ENCODE peak calls at places on chromosomes 11 and 22, in six cellular contexts. One of them, this sample, is unnamed.
A peak's percentile ranks its signal among the peaks of the same experiment; 100 is the strongest.

GRCh38 chr11:69130586-69131566 is 24.9 kb upstream of the SMIM38 start:
- DNase-seq in BJ: no peak
- DNase-seq in uterus: no peak
- DNase-seq in endodermal cell: peak; percentile 62
- DNase-seq in choroid plexus epithelial cell: peak; percentile 17
- DNase-seq in GM12865: no peak
- DNase-seq in this sample: no peak

GRCh38 chr11:107563702-107564101 is 1.8 kb downstream of the ALKBH8 start:
- DNase-seq in BJ: no peak
- DNase-seq in GM12865: peak; percentile 64
- DNase-seq in uterus: peak; percentile 28
- DNase-seq in endodermal cell: peak; percentile 54
- DNase-seq in choroid plexus epithelial cell: peak; percentile 75
- DNase-seq in this sample: no peak

GRCh38 chr11:57085604-57086003 is 96.1 kb upstream of the LRRC55 start:
- DNase-seq in choroid plexus epithelial cell: no peak
- DNase-seq in uterus: no peak
- DNase-seq in GM12865: no peak
- DNase-seq in endodermal cell: no peak
- DNase-seq in BJ: no peak
- DNase-seq in this sample: no peak

GRCh38 chr22:37303821-37304274 is 21.5 kb downstream of the CYTH4 start:
- DNase-seq in endodermal cell: no peak
- DNase-seq in choroid plexus epithelial cell: peak; percentile 91
- DNase-seq in uterus: no peak
- DNase-seq in BJ: peak; percentile 58
- DNase-seq in GM12865: no peak
- DNase-seq in this sample: peak; percentile 64

GRCh38 chr11:2434008-2434407 is 10.3 kb downstream of the TRPM5 start:
- DNase-seq in choroid plexus epithelial cell: no peak
- DNase-seq in endodermal cell: no peak
- DNase-seq in uterus: no peak
- DNase-seq in GM12865: no peak
- DNase-seq in BJ: no peak
- DNase-seq in this sample: no peak

GRCh38 chr11:86978247-86978646 is 23.1 kb upstream of the FZD4 start:
- DNase-seq in endodermal cell: no peak
- DNase-seq in uterus: no peak
- DNase-seq in BJ: no peak
- DNase-seq in GM12865: no peak
- DNase-seq in choroid plexus epithelial cell: peak; percentile 57
- DNase-seq in this sample: no peak

GRCh38 chr11:67409781-67410368 is 5.6 kb upstream of the CARNS1 start:
- DNase-seq in uterus: no peak
- DNase-seq in choroid plexus epithelial cell: no peak
- DNase-seq in endodermal cell: peak; percentile 94
- DNase-seq in BJ: no peak
- DNase-seq in GM12865: peak; percentile 78
- DNase-seq in this sample: no peak

GRCh38 chr11:122861631-122862030 is 20.9 kb upstream of the JHY start:
- DNase-seq in uterus: no peak
- DNase-seq in endodermal cell: no peak
- DNase-seq in GM12865: no peak
- DNase-seq in choroid plexus epithelial cell: no peak
- DNase-seq in BJ: no peak
- DNase-seq in this sample: no peak

GRCh38 chr11:46914363-46914762 is 4.0 kb downstream of the LRP4 start:
- DNase-seq in choroid plexus epithelial cell: peak; percentile 25
- DNase-seq in endodermal cell: no peak
- DNase-seq in uterus: no peak
- DNase-seq in BJ: peak; percentile 24
- DNase-seq in GM12865: no peak
- DNase-seq in this sample: no peak

DNA sequence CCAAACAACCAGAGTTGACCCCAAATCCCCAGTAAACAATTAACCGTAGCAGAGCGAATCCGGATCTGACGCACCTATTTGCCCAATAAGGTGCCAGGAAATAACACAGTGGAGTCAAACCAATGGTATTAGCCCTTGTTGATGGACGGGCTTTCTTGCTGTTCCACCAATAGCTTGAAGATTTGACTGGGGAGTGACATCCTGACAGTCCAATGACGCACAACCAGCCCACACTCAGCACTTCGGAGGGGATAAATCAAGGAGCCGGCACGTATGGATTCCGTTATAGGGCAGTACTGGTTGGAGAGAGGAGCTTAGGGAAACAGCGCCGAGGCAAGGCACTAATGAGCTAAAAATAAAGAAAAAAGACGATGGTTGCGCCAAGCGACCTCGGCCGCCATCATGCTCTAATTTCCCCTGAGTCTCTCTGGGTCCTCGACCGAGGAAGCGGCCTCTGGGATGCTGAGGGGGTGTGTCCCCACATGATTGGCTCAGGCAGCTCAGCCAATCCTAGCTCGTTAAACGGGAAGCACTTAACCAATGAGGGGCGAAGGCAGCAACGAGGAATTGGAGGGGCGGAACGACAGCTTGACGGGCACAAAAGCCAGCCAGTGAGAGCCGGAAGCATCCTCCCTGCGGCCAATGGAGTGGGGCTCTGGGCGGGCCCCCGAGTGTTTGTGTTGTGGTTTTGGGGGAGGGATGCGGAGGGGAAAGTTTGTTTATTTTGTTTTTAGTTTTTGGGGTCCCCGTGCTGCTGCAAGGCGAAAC is 49.5 kb downstream of the FAM83F start:
- DNase-seq in BJ: peak; percentile 96
- DNase-seq in endodermal cell: peak; percentile 99
- DNase-seq in uterus: peak; percentile 99
- DNase-seq in choroid plexus epithelial cell: peak; percentile 100
- DNase-seq in GM12865: peak; percentile 100
- DNase-seq in this sample: peak; percentile 99
- TF ChIP-seq CTCF in BJ: no peak
- TF ChIP-seq CTCF in endodermal cell: no peak
- TF ChIP-seq CTCF in uterus: no peak
- TF ChIP-seq CTCF in choroid plexus epithelial cell: no peak
- TF ChIP-seq CTCF in GM12865: no peak
- TF ChIP-seq CTCF in this sample: no peak

GRCh38 chr11:74460481-74461154 is 6.7 kb downstream of the KCNE3 start:
- DNase-seq in BJ: no peak
- DNase-seq in choroid plexus epithelial cell: peak; percentile 72
- DNase-seq in endodermal cell: no peak
- DNase-seq in GM12865: no peak
- DNase-seq in uterus: no peak
- DNase-seq in this sample: no peak

GRCh38 chr11:74463216-74463615 is 4.1 kb downstream of the KCNE3 start:
- DNase-seq in endodermal cell: peak; percentile 29
- DNase-seq in choroid plexus epithelial cell: no peak
- DNase-seq in GM12865: no peak
- DNase-seq in BJ: no peak
- DNase-seq in uterus: no peak
- DNase-seq in this sample: no peak

GRCh38 chr11:74460065-74460464 is 7.3 kb downstream of the KCNE3 start:
- DNase-seq in BJ: no peak
- DNase-seq in endodermal cell: no peak
- DNase-seq in GM12865: no peak
- DNase-seq in choroid plexus epithelial cell: no peak
- DNase-seq in uterus: no peak
- DNase-seq in this sample: no peak

GRCh38 chr11:74462631-74463030 is 4.7 kb downstream of the KCNE3 start:
- DNase-seq in endodermal cell: peak; percentile 9
- DNase-seq in choroid plexus epithelial cell: no peak
- DNase-seq in BJ: no peak
- DNase-seq in uterus: no peak
- DNase-seq in GM12865: no peak
- DNase-seq in this sample: no peak

DNA sequence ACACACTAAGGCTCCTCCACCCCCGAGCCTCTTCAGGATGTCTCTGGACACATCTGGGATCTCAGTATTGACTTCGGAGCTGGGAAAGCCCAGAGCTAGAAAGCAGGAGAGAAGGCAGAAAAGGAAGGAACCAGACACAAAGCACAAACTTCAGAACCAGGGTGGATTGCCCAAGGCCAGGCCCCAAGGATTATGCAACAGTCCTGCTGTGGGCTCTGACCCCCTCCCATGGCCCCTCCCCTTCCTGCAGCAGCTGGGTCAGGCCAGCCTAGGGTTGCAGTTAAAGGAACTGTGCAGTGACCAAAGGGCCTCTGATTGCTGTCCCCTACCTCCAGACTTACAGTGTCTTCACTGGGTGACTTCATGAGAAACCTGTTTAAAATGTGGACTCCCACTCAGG is 5.3 kb downstream of the KCNE3 start:
- DNase-seq in BJ: no peak
- DNase-seq in endodermal cell: peak; percentile 65
- DNase-seq in uterus: peak; percentile 80
- DNase-seq in choroid plexus epithelial cell: peak; percentile 78
- DNase-seq in GM12865: no peak
- DNase-seq in this sample: no peak
- H3K4me3 ChIP-seq in BJ: no peak overlapping the region
- H3K4me3 ChIP-seq in endodermal cell: no peak overlapping the region
- H3K4me3 ChIP-seq in uterus: no peak overlapping the region
- H3K4me3 ChIP-seq in choroid plexus epithelial cell: peak overlapping the region; percentile 37
- H3K4me3 ChIP-seq in GM12865: no peak overlapping the region
- H3K4me3 ChIP-seq in this sample: no peak overlapping the region

GRCh38 chr11:8988329-8989234 is 15.2 kb downstream of the NRIP3 start:
- DNase-seq in choroid plexus epithelial cell: peak; percentile 52
- DNase-seq in GM12865: no peak
- DNase-seq in endodermal cell: no peak
- DNase-seq in BJ: peak; percentile 5
- DNase-seq in uterus: no peak
- DNase-seq in this sample: no peak
- TF ChIP-seq CTCF in choroid plexus epithelial cell: no peak
- TF ChIP-seq CTCF in GM12865: no peak
- TF ChIP-seq CTCF in endodermal cell: no peak
- TF ChIP-seq CTCF in BJ: no peak
- TF ChIP-seq CTCF in uterus: no peak
- TF ChIP-seq CTCF in this sample: no peak

GRCh38 chr11:19921976-19922688 is 209.5 kb downstream of the NAV2 start:
- DNase-seq in GM12865: no peak
- DNase-seq in uterus: no peak
- DNase-seq in endodermal cell: no peak
- DNase-seq in choroid plexus epithelial cell: no peak
- DNase-seq in BJ: no peak
- DNase-seq in this sample: no peak
- H3K4me3 ChIP-seq in GM12865: no peak overlapping the region
- H3K4me3 ChIP-seq in uterus: no peak overlapping the region
- H3K4me3 ChIP-seq in endodermal cell: no peak overlapping the region
- H3K4me3 ChIP-seq in choroid plexus epithelial cell: no peak overlapping the region
- H3K4me3 ChIP-seq in BJ: no peak overlapping the region
- H3K4me3 ChIP-seq in this sample: no peak overlapping the region

GRCh38 chr22:30426395-30427353 is 1.1 kb downstream of the MTFP1 start:
- DNase-seq in GM12865: peak; percentile 91
- DNase-seq in uterus: peak; percentile 68
- DNase-seq in BJ: no peak
- DNase-seq in choroid plexus epithelial cell: peak; percentile 78
- DNase-seq in endodermal cell: peak; percentile 96
- DNase-seq in this sample: peak; percentile 74
- TF ChIP-seq CTCF in GM12865: peak; percentile 76
- TF ChIP-seq CTCF in uterus: peak; percentile 22
- TF ChIP-seq CTCF in BJ: peak; percentile 83
- TF ChIP-seq CTCF in choroid plexus epithelial cell: peak; percentile 87
- TF ChIP-seq CTCF in endodermal cell: peak; percentile 80
- TF ChIP-seq CTCF in this sample: peak; percentile 82

DNA sequence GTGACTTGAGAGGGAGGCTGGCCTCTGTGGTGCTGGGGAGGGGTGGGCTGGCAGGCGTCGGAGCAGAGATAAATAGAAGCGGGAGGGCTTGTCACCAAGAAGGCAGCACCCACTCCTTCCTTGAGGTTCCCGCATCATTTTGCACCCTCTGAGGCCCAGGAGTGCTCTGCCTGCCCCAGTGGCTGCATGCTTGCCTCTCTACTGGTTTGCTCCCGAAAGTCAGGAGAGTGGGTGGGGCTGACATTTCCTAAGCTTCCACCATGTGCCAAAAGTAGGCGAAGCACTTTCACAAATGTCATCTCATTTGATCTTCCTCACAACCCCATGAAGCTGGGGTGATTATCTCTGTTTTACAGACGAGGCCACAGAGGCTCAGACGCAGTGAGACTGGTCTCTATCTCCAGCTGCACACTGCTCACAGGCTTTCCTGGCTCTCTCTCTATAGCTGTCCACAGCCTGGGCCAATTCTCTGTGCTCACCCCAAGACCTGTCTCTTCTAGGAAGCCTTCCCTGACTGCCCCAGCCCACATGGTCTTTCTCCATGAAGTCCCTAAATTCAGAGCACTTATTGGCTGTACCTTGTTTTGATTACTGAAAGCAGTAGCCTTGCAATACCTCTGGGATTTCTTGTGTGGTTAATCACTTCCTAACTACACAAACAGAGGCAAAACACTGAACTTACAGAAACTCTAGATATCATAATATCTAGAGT is 2.6 kb upstream of the UCP3 start:
- DNase-seq in GM12865: peak; percentile 86
- DNase-seq in choroid plexus epithelial cell: peak; percentile 78
- DNase-seq in uterus: no peak
- DNase-seq in endodermal cell: no peak
- DNase-seq in BJ: no peak
- DNase-seq in this sample: no peak
- H3K4me3 ChIP-seq in GM12865: no peak overlapping the region
- H3K4me3 ChIP-seq in choroid plexus epithelial cell: no peak overlapping the region
- H3K4me3 ChIP-seq in uterus: no peak overlapping the region
- H3K4me3 ChIP-seq in endodermal cell: no peak overlapping the region
- H3K4me3 ChIP-seq in BJ: no peak overlapping the region
- H3K4me3 ChIP-seq in this sample: no peak overlapping the region

GRCh38 chr22:20530368-20531153 is 23.2 kb downstream of the MED15 start:
- DNase-seq in uterus: no peak
- DNase-seq in BJ: no peak
- DNase-seq in GM12865: no peak
- DNase-seq in endodermal cell: no peak
- DNase-seq in choroid plexus epithelial cell: peak; percentile 67
- DNase-seq in this sample: no peak
- TF ChIP-seq CTCF in uterus: no peak
- TF ChIP-seq CTCF in BJ: no peak
- TF ChIP-seq CTCF in GM12865: no peak
- TF ChIP-seq CTCF in endodermal cell: no peak
- TF ChIP-seq CTCF in choroid plexus epithelial cell: no peak
- TF ChIP-seq CTCF in this sample: no peak

This sample was measured in retinal pigment epithelial cell.